ENCODE peak calls at places on chromosome X, in five cellular contexts. R is mucosa of descending colon, P is colonic mucosa, G is uterus, V is A549. N is an unnamed sample.

GRCh38 chrX:1420371-1420770 is 28.5 kb upstream of the SLC25A6 start:
- DNase-seq in R (peak; percentile 45), P (no peak), G (no peak), V (no peak), N (no peak)

GRCh38 chrX:16649858-16650257 is at the start of gene S100G:
- DNase-seq in R (no peak), P (no peak), G (no peak), V (no peak), N (no peak)

GRCh38 chrX:107731831-107732502 is 43.6 kb downstream of the TSC22D3 start:
- DNase-seq in R (peak; percentile 85), P (peak; percentile 81), G (peak; percentile 89), V (peak; percentile 83), N (no peak)

GRCh38 chrX:120426599-120426998 is 42.5 kb downstream of the LAMP2 start:
- DNase-seq in R (no peak), P (no peak), G (no peak), V (no peak), N (no peak)

GRCh38 chrX:45850197-45850774 is 649.6 kb upstream of the DIPK2B start:
- DNase-seq in R (no peak), P (peak; percentile 26), G (no peak), V (peak; percentile 48), N (peak; percentile 5)

GRCh38 chrX:44314259-44314734 is 29.2 kb downstream of the EFHC2 start:
- DNase-seq in R (no peak), P (peak; percentile 31), G (no peak), V (no peak), N (no peak)

GRCh38 chrX:42466706-42467105 is 311.3 kb downstream of the PPP1R2C start:
- DNase-seq in R (no peak), P (no peak), G (no peak), V (no peak), N (no peak)

GRCh38 chrX:84724576-84724975 is 222.3 kb upstream of the HDX start:
- DNase-seq in R (no peak), P (no peak), G (no peak), V (no peak), N (no peak)

GRCh38 chrX:85964744-85965143 is 82.6 kb downstream of the CHM start:
- DNase-seq in R (no peak), P (no peak), G (no peak), V (no peak), N (no peak)

GRCh38 chrX:40773809-40774208 is 38.5 kb upstream of the MED14 start:
- DNase-seq in R (no peak), P (no peak), G (no peak), V (peak; percentile 7), N (no peak)

GRCh38 chrX:28582494-28582893 is 4.8 kb upstream of the IL1RAPL1 start:
- DNase-seq in R (no peak), P (no peak), G (no peak), V (peak; percentile 2), N (no peak)

GRCh38 chrX:84188320-84188834 is 378 bp upstream of the RPS6KA6 start:
- DNase-seq in R (peak; percentile 63), P (peak; percentile 53), G (peak; percentile 55), V (peak; percentile 79), N (no peak)

GRCh38 chrX:49039598-49040375 is 3.4 kb downstream of the TFE3 start:
- DNase-seq in R (peak; percentile 69), P (peak; percentile 52), G (peak; percentile 78), V (peak; percentile 96), N (no peak)

GRCh38 chrX:39398215-39398972 is 597.1 kb downstream of the MID1IP1 start:
- DNase-seq in R (no peak), P (no peak), G (no peak), V (no peak), N (no peak)

GRCh38 chrX:111095974-111096870 is at the start of gene PAK3:
- DNase-seq in R (peak; percentile 46), P (peak; percentile 22), G (peak; percentile 58), V (peak; percentile 19), N (no peak)

GRCh38 chrX:47991263-47992092 is 12.3 kb downstream of the ZNF182 start:
- DNase-seq in R (no peak), P (no peak), G (no peak), V (no peak), N (no peak)

GRCh38 chrX:39619182-39620009 is 478.4 kb downstream of the BCOR start:
- DNase-seq in R (no peak), P (no peak), G (no peak), V (peak; percentile 14), N (no peak)

GRCh38 chrX:71525316-71525715 is 7.6 kb upstream of the OGT start:
- DNase-seq in R (no peak), P (no peak), G (no peak), V (no peak), N (no peak)

GRCh38 chrX:21723097-21723496 is 34.8 kb downstream of the SMPX start:
- DNase-seq in R (no peak), P (no peak), G (no peak), V (no peak), N (no peak)

GRCh38 chrX:29560065-29560464 is 655.3 kb upstream of the MAGEB2 start:
- DNase-seq in R (no peak), P (no peak), G (no peak), V (no peak), N (no peak)

GRCh38 chrX:12370444-12371089 is 232.3 kb downstream of the FRMPD4 start:
- DNase-seq in R (no peak), P (no peak), G (peak; percentile 48), V (no peak), N (no peak)

GRCh38 chrX:126509917-126510316 is 42.7 kb downstream of the DCAF12L1 start:
- DNase-seq in R (no peak), P (no peak), G (no peak), V (no peak), N (no peak)

DNA sequence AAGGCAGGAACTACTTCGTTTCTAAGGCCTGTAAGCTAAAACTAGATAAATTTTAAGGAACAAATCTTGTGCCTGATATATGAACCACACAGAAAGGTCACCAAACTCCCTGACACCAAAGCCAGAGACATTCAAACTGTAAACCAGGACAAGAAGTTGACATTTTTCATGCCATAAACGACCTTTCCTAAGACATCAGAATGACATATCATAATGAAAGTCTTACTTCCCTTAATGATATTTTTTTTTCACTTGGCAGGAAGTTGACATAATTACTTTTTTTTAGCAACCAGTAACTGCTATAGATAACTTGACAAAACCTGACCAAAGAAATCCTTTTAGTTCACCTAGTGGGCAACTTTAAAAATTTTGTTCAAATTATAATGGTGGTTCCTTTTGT is 231.5 kb upstream of the AGTR2 start:
- DNase-seq in R (no peak), P (no peak), G (no peak), V (no peak), N (no peak)
- H3K9me3 ChIP-seq in R (no peaks in the 10 kb centered on the region), P (no peaks in the 10 kb centered on the region), G (no peaks in the 10 kb centered on the region), V (peaks cover 30% of the 10 kb centered on the region), N (no peaks in the 10 kb centered on the region)

DNA sequence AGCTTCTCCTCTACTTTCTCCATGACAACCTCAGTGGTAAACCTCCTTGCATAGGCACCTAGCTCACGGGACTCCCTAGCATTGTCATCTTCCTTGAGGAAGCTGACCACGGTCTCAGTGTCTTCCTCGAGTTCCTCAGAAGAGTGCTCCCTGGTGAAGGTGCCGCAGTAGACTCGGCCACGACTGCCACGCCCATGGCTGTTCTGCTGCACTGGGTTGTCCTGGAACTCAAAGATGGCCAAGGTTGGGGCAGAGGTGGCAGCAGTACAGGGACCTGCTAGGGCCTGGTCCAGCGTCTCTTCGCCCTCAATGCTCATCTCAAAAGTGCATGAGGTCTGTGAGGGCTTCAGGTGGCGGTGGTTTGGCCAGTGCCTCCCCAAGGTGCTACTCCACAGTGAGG is 147.9 kb upstream of the ARHGEF9 start:
- DNase-seq in R (no peak), P (no peak), G (no peak), V (no peak), N (no peak)
- H3K9me3 ChIP-seq in R (no peaks in the 10 kb centered on the region), P (no peaks in the 10 kb centered on the region), G (no peaks in the 10 kb centered on the region), V (no peaks in the 10 kb centered on the region), N (no peaks in the 10 kb centered on the region)

GRCh38 chrX:67893931-67894330 is 350.1 kb downstream of the AR start:
- DNase-seq in R (no peak), P (no peak), G (no peak), V (peak; percentile 4), N (no peak)
- H3K9me3 ChIP-seq in R (peaks cover 2% of the 10 kb centered on the region), P (peaks cover 8% of the 10 kb centered on the region), G (no peaks in the 10 kb centered on the region), V (no peaks in the 10 kb centered on the region), N (no peaks in the 10 kb centered on the region)

DNA sequence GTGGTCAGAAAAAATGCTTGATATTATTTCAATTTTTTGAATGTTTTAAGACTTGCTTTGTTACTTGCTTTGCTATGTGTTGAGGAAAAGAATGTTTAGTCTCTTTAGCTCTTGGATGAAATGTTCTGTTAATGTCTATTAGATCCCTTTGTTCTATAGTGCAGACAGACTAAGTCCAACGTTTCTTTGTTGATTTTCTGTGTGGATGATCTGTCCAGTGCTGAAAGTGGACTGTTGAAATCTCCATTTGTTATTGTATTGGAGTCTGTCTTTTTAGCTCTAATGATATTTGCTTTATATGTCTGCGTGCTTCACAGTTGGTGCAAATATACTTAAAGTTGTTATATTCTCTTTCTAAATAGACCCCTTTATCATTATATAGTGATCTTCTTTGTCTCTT is 220.6 kb downstream of the GUCY2F start:
- DNase-seq in R (no peak), P (no peak), G (no peak), V (no peak), N (no peak)
- H3K9me3 ChIP-seq in R (no peaks in the 10 kb centered on the region), P (no peaks in the 10 kb centered on the region), G (no peaks in the 10 kb centered on the region), V (no peaks in the 10 kb centered on the region), N (no peaks in the 10 kb centered on the region)

GRCh38 chrX:132412208-132412607 is 76.6 kb downstream of the MBNL3 start:
- DNase-seq in R (no peak), P (no peak), G (no peak), V (no peak), N (no peak)
- H3K9me3 ChIP-seq in R (no peaks in the 10 kb centered on the region), P (no peaks in the 10 kb centered on the region), G (no peaks in the 10 kb centered on the region), V (no peaks in the 10 kb centered on the region), N (no peaks in the 10 kb centered on the region)

DNA sequence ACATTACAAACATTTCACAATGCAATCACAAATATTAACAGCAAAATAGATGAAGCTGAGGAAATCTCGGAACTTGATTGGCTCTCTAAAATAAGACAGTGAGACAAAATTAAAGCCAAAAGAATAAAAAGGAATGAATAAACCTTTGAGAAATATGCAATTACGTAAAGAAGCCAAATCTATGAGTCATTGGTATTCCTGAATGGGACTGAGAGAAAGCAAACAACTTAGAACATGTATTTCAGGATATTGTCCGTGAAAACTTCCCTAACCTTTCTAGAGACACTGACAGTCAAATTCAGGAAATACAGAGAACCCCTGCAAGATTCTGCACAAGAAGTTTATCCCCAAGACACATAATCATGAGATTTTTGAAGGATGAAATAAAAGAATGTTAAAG is 48.4 kb upstream of the SPANXN2 start:
- DNase-seq in R (no peak), P (no peak), G (no peak), V (no peak), N (no peak)
- H3K9me3 ChIP-seq in R (no peaks in the 10 kb centered on the region), P (no peaks in the 10 kb centered on the region), G (no peaks in the 10 kb centered on the region), V (no peaks in the 10 kb centered on the region), N (no peaks in the 10 kb centered on the region)

N was measured in T-helper 17 cell.